ENCODE peak calls at places on chromosomes 6 and 20, in six cellular contexts. One of them, this sample, is unnamed.

GRCh38 chr6:91704531-91704930 is 1117.7 kb upstream of the MAP3K7 start:
- DNase-seq in GM12891: no peak
- DNase-seq in HepG2: no peak
- DNase-seq in H1: no peak
- DNase-seq in GM12878: no peak
- DNase-seq in K562: no peak
- DNase-seq in this sample: no peak

GRCh38 chr20:51837876-51838420 is 35.6 kb upstream of the SALL4 start:
- DNase-seq in H1: no peak
- DNase-seq in HepG2: no peak
- DNase-seq in K562: no peak
- DNase-seq in GM12878: no peak
- DNase-seq in GM12891: no peak
- DNase-seq in this sample: no peak

GRCh38 chr20:24899153-24899552 is 49.9 kb upstream of the CST7 start:
- DNase-seq in GM12878: no peak
- DNase-seq in K562: no peak
- DNase-seq in GM12891: no peak
- DNase-seq in H1: no peak
- DNase-seq in HepG2: no peak
- DNase-seq in this sample: no peak

GRCh38 chr6:111564482-111564945 is 41.2 kb downstream of the TRAF3IP2 start:
- DNase-seq in GM12891: no peak
- DNase-seq in K562: no peak
- DNase-seq in GM12878: no peak
- DNase-seq in HepG2: no peak
- DNase-seq in H1: no peak
- DNase-seq in this sample: no peak

GRCh38 chr6:25874822-25875562 is 949 bp upstream of the SLC17A3 start:
- DNase-seq in K562: no peak
- DNase-seq in GM12891: no peak
- DNase-seq in GM12878: no peak
- DNase-seq in H1: no peak
- DNase-seq in HepG2: no peak
- DNase-seq in this sample: no peak

GRCh38 chr20:41524980-41525613 is 93.1 kb downstream of the CHD6 start:
- DNase-seq in HepG2: no peak
- DNase-seq in K562: no peak
- DNase-seq in H1: no peak
- DNase-seq in GM12878: no peak
- DNase-seq in GM12891: no peak
- DNase-seq in this sample: no peak

GRCh38 chr6:138372711-138373463 is 4.8 kb upstream of the SMIM28 start:
- DNase-seq in HepG2: no peak
- DNase-seq in GM12891: no peak
- DNase-seq in K562: no peak
- DNase-seq in H1: no peak
- DNase-seq in GM12878: no peak
- DNase-seq in this sample: no peak

GRCh38 chr6:142653710-142654274 is 291.2 kb downstream of the HIVEP2 start:
- DNase-seq in GM12891: no peak
- DNase-seq in K562: no peak
- DNase-seq in GM12878: no peak
- DNase-seq in HepG2: no peak
- DNase-seq in H1: no peak
- DNase-seq in this sample: no peak

GRCh38 chr6:112911949-112912348 is 564.8 kb downstream of the RFPL4B start:
- DNase-seq in H1: no peak
- DNase-seq in GM12891: no peak
- DNase-seq in GM12878: no peak
- DNase-seq in K562: no peak
- DNase-seq in HepG2: no peak
- DNase-seq in this sample: no peak

GRCh38 chr20:21229163-21229562 is 74.0 kb upstream of the XRN2 start:
- DNase-seq in GM12878: no peak
- DNase-seq in GM12891: no peak
- DNase-seq in HepG2: no peak
- DNase-seq in H1: no peak
- DNase-seq in K562: no peak
- DNase-seq in this sample: no peak

GRCh38 chr6:132491881-132492280 is 21.0 kb downstream of the STX7 start:
- DNase-seq in H1: no peak
- DNase-seq in HepG2: no peak
- DNase-seq in K562: no peak
- DNase-seq in GM12891: no peak
- DNase-seq in GM12878: no peak
- DNase-seq in this sample: no peak

GRCh38 chr6:132491303-132491702 is 21.6 kb downstream of the STX7 start:
- DNase-seq in HepG2: no peak
- DNase-seq in K562: no peak
- DNase-seq in GM12891: no peak
- DNase-seq in H1: no peak
- DNase-seq in GM12878: no peak
- DNase-seq in this sample: no peak

GRCh38 chr6:132490478-132491204 is 22.3 kb downstream of the STX7 start:
- DNase-seq in GM12878: no peak
- DNase-seq in H1: no peak
- DNase-seq in GM12891: no peak
- DNase-seq in K562: no peak
- DNase-seq in HepG2: no peak
- DNase-seq in this sample: no peak

GRCh38 chr6:132489376-132489775 is 23.5 kb downstream of the STX7 start:
- DNase-seq in H1: no peak
- DNase-seq in HepG2: no peak
- DNase-seq in K562: no peak
- DNase-seq in GM12891: no peak
- DNase-seq in GM12878: no peak
- DNase-seq in this sample: no peak

GRCh38 chr6:132490024-132490423 is 22.9 kb downstream of the STX7 start:
- DNase-seq in GM12878: no peak
- DNase-seq in K562: no peak
- DNase-seq in H1: no peak
- DNase-seq in GM12891: no peak
- DNase-seq in HepG2: no peak
- DNase-seq in this sample: no peak
- TF ChIP-seq POLR2AphosphoS5 in GM12878: no peak
- TF ChIP-seq POLR2AphosphoS5 in K562: no peak
- TF ChIP-seq POLR2AphosphoS5 in H1: no peak
- TF ChIP-seq POLR2AphosphoS5 in GM12891: no peak
- TF ChIP-seq POLR2AphosphoS5 in HepG2: no peak
- TF ChIP-seq POLR2AphosphoS5 in this sample: no peak

GRCh38 chr6:31822038-31822821 is 5.3 kb upstream of the HSPA1B start:
- DNase-seq in H1: peak
- DNase-seq in HepG2: peak
- DNase-seq in GM12878: no peak
- DNase-seq in GM12891: peak
- DNase-seq in K562: peak
- DNase-seq in this sample: peak
- TF ChIP-seq TAF1 in H1: peak
- TF ChIP-seq TAF1 in HepG2: peak
- TF ChIP-seq TAF1 in GM12878: no peak
- TF ChIP-seq TAF1 in GM12891: no peak
- TF ChIP-seq TAF1 in K562: peak
- TF ChIP-seq TAF1 in this sample: peak

GRCh38 chr6:3778701-3779573 is 27.4 kb upstream of the PXDC1 start:
- DNase-seq in GM12891: no peak
- DNase-seq in H1: no peak
- DNase-seq in HepG2: no peak
- DNase-seq in K562: no peak
- DNase-seq in GM12878: no peak
- DNase-seq in this sample: no peak

GRCh38 chr6:3776881-3777507 is 25.5 kb upstream of the PXDC1 start:
- DNase-seq in K562: no peak
- DNase-seq in HepG2: peak
- DNase-seq in GM12891: no peak
- DNase-seq in H1: no peak
- DNase-seq in GM12878: no peak
- DNase-seq in this sample: no peak

GRCh38 chr6:3775906-3776305 is 24.4 kb upstream of the PXDC1 start:
- DNase-seq in K562: no peak
- DNase-seq in GM12891: no peak
- DNase-seq in HepG2: no peak
- DNase-seq in H1: no peak
- DNase-seq in GM12878: no peak
- DNase-seq in this sample: no peak

GRCh38 chr6:3777695-3778461 is 26.4 kb upstream of the PXDC1 start:
- DNase-seq in GM12878: no peak
- DNase-seq in GM12891: no peak
- DNase-seq in H1: no peak
- DNase-seq in HepG2: no peak
- DNase-seq in K562: no peak
- DNase-seq in this sample: no peak

DNA sequence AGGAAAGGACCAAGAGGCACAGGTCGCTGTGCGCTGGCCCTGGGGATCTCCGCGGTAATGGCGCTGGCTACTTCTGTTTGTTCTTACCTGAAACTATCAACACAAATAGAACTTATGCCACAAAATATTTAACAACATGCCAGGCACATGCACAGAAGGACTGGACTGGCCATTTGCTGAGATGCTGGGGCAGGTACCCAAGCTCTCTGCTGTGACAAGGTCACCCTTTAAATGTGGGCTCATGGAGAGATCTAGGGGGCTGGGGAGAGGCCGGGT is 28.0 kb upstream of the PXDC1 start:
- DNase-seq in GM12878: no peak
- DNase-seq in GM12891: no peak
- DNase-seq in HepG2: no peak
- DNase-seq in K562: no peak
- DNase-seq in H1: no peak
- DNase-seq in this sample: no peak
- TF ChIP-seq POLR2A in GM12878: no peak
- TF ChIP-seq POLR2A in GM12891: no peak
- TF ChIP-seq POLR2A in HepG2: no peak
- TF ChIP-seq POLR2A in K562: no peak
- TF ChIP-seq POLR2A in H1: no peak
- TF ChIP-seq POLR2A in this sample: no peak

GRCh38 chr20:15547109-15547508 is 1026.1 kb downstream of the KIF16B start:
- DNase-seq in K562: no peak
- DNase-seq in H1: no peak
- DNase-seq in GM12891: no peak
- DNase-seq in HepG2: no peak
- DNase-seq in GM12878: no peak
- DNase-seq in this sample: no peak
- TF ChIP-seq POLR2AphosphoS5 in K562: no peak
- TF ChIP-seq POLR2AphosphoS5 in H1: no peak
- TF ChIP-seq POLR2AphosphoS5 in GM12891: no peak
- TF ChIP-seq POLR2AphosphoS5 in HepG2: no peak
- TF ChIP-seq POLR2AphosphoS5 in GM12878: no peak
- TF ChIP-seq POLR2AphosphoS5 in this sample: no peak

DNA sequence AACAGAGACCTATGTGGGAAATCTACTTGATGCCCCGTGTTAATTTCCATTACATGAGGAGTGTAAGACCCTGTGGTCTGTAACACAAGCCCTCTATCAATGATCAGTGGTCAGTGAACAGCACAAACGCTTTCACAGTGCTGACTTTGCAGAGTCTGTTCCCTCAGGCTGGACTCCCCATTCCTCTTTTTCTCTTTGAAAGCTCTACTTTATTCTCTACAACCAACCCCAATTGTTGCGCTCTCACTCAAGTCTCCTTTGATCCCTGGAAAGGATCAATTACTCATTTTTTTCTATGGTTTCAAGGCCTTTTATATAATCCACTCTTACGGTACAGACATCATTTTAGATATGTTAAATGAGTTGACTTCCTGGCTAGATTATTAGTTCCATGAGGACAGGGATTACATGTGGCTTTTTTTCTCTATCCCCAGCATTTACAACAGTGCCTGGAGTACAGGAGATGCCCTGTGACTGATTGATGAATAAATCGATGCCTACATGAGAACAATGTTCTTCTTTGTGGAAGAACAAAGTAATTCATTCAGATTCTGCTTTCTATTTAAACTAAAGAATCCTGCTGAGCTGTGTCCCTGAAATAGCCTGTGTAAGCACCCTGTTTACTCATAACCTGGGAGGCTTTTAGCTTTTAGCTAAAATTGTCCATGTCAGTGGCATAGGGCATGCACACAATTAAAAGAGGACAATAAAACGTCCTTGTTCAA is 125.3 kb upstream of the BTBD3 start:
- DNase-seq in GM12891: no peak
- DNase-seq in GM12878: no peak
- DNase-seq in HepG2: peak
- DNase-seq in H1: no peak
- DNase-seq in K562: no peak
- DNase-seq in this sample: no peak
- TF ChIP-seq TAF1 in GM12891: no peak
- TF ChIP-seq TAF1 in GM12878: no peak
- TF ChIP-seq TAF1 in HepG2: no peak
- TF ChIP-seq TAF1 in H1: no peak
- TF ChIP-seq TAF1 in K562: no peak
- TF ChIP-seq TAF1 in this sample: no peak

GRCh38 chr20:38485041-38485440 is 12.4 kb downstream of the RALGAPB start:
- DNase-seq in GM12878: no peak
- DNase-seq in GM12891: no peak
- DNase-seq in K562: no peak
- DNase-seq in HepG2: no peak
- DNase-seq in H1: no peak
- DNase-seq in this sample: no peak

DNA sequence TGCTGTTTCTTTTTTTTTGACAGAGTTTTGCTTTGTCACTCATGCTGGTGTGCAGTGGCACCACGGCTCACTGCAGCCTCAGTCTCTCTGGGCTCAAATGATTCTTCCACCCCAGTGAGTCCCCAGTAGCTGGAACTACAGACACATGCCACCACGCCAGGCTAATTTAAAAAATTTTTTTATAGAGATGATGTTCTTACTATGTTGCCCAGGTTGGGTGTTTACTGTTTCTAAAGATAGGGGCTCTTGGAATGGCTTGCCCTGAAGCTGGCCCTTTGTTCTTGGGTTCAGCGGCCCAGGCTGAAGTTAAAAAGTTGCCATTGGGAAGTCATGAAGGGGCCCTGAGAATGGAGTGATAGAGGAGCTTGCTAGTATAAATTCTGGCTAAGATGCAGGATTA is 16.5 kb downstream of the RALGAPB start:
- DNase-seq in K562: no peak
- DNase-seq in H1: no peak
- DNase-seq in GM12891: no peak
- DNase-seq in HepG2: no peak
- DNase-seq in GM12878: no peak
- DNase-seq in this sample: no peak
- TF ChIP-seq POLR2A in K562: no peak
- TF ChIP-seq POLR2A in H1: no peak
- TF ChIP-seq POLR2A in GM12891: no peak
- TF ChIP-seq POLR2A in HepG2: no peak
- TF ChIP-seq POLR2A in GM12878: no peak
- TF ChIP-seq POLR2A in this sample: no peak

GRCh38 chr6:21597706-21598273 is 4.2 kb downstream of the SOX4 start:
- DNase-seq in K562: no peak
- DNase-seq in GM12891: no peak
- DNase-seq in H1: no peak
- DNase-seq in HepG2: no peak
- DNase-seq in GM12878: no peak
- DNase-seq in this sample: no peak

GRCh38 chr6:21595265-21595950 is 1.9 kb downstream of the SOX4 start:
- DNase-seq in K562: no peak
- DNase-seq in HepG2: no peak
- DNase-seq in GM12891: peak
- DNase-seq in H1: no peak
- DNase-seq in GM12878: no peak
- DNase-seq in this sample: peak

GRCh38 chr6:21595951-21596378 is 2.4 kb downstream of the SOX4 start:
- DNase-seq in GM12891: no peak
- DNase-seq in H1: no peak
- DNase-seq in K562: no peak
- DNase-seq in GM12878: no peak
- DNase-seq in HepG2: no peak
- DNase-seq in this sample: no peak

GRCh38 chr6:21597243-21597682 is 3.7 kb downstream of the SOX4 start:
- DNase-seq in HepG2: no peak
- DNase-seq in GM12878: no peak
- DNase-seq in K562: no peak
- DNase-seq in GM12891: no peak
- DNase-seq in H1: no peak
- DNase-seq in this sample: no peak

GRCh38 chr6:21596379-21597242 is 3.1 kb downstream of the SOX4 start:
- DNase-seq in HepG2: no peak
- DNase-seq in K562: no peak
- DNase-seq in H1: peak
- DNase-seq in GM12891: peak
- DNase-seq in GM12878: no peak
- DNase-seq in this sample: peak
- TF ChIP-seq POLR2AphosphoS5 in HepG2: no peak
- TF ChIP-seq POLR2AphosphoS5 in K562: no peak
- TF ChIP-seq POLR2AphosphoS5 in H1: peak
- TF ChIP-seq POLR2AphosphoS5 in GM12891: no peak
- TF ChIP-seq POLR2AphosphoS5 in GM12878: peak
- TF ChIP-seq POLR2AphosphoS5 in this sample: peak